ENCODE peak calls at places on chromosome 13, in seven cellular contexts. O, N, Q, G, Y, E and J are unnamed samples.

GRCh38 chr13:35260316-35260715 is 216.2 kb downstream of the MAB21L1 start:
- DNase-seq in O (peak; percentile 39), N (no peak), Q (no peak), G (no peak), Y (no peak), E (no peak), J (no peak)

GRCh38 chr13:48975926-48976676 is 389 bp downstream of the FNDC3A start:
- DNase-seq in O (peak; percentile 81), N (peak; percentile 90), Q (peak; percentile 92), G (peak; percentile 43), Y (peak; percentile 71), E (peak; percentile 22), J (peak; percentile 82)

GRCh38 chr13:35889560-35889959 is 241.6 kb downstream of the DCLK1 start:
- DNase-seq in O (no peak), N (no peak), Q (no peak), G (no peak), Y (no peak), E (no peak), J (no peak)

GRCh38 chr13:34411177-34411576 is 530.9 kb upstream of the NBEA start:
- DNase-seq in O (no peak), N (no peak), Q (no peak), G (no peak), Y (no peak), E (no peak), J (no peak)

GRCh38 chr13:75135325-75135825 is 346.6 kb downstream of the TBC1D4 start:
- DNase-seq in O (peak; percentile 90), N (no peak), Q (no peak), G (peak; percentile 91), Y (no peak), E (peak; percentile 89), J (no peak)

GRCh38 chr13:38693641-38694040 is 6.8 kb downstream of the FREM2 start:
- DNase-seq in O (no peak), N (peak; percentile 26), Q (no peak), G (no peak), Y (peak; percentile 5), E (no peak), J (no peak)

GRCh38 chr13:43244482-43244881 is 221.1 kb downstream of the DNAJC15 start:
- DNase-seq in O (no peak), N (no peak), Q (no peak), G (no peak), Y (no peak), E (no peak), J (no peak)

GRCh38 chr13:20969182-20969581 is 66.6 kb upstream of the XPO4 start:
- DNase-seq in O (peak; percentile 60), N (no peak), Q (no peak), G (no peak), Y (no peak), E (peak; percentile 18), J (no peak)

GRCh38 chr13:100212904-100213538 is 124.1 kb downstream of the PCCA start:
- DNase-seq in O (no peak), N (no peak), Q (no peak), G (no peak), Y (no peak), E (no peak), J (no peak)

GRCh38 chr13:24282256-24282655 is 27.1 kb upstream of the C1QTNF9 start:
- DNase-seq in O (no peak), N (no peak), Q (no peak), G (no peak), Y (peak; percentile 42), E (no peak), J (no peak)

GRCh38 chr13:31009166-31009565 is 76.7 kb downstream of the TEX26 start:
- DNase-seq in O (peak; percentile 69), N (no peak), Q (no peak), G (no peak), Y (peak; percentile 9), E (no peak), J (no peak)

GRCh38 chr13:29918845-29919244 is 68.4 kb upstream of the UBL3 start:
- DNase-seq in O (peak; percentile 78), N (no peak), Q (no peak), G (no peak), Y (no peak), E (peak; percentile 61), J (no peak)

GRCh38 chr13:44692173-44692713 is 116.1 kb upstream of the TSC22D1 start:
- DNase-seq in O (peak; percentile 31), N (no peak), Q (no peak), G (no peak), Y (no peak), E (no peak), J (no peak)

GRCh38 chr13:52847682-52848432 is 583 bp downstream of the PCDH8 start:
- DNase-seq in O (no peak), N (no peak), Q (no peak), G (no peak), Y (no peak), E (no peak), J (no peak)

GRCh38 chr13:27662738-27663470 is 41.2 kb downstream of the POLR1D start:
- DNase-seq in O (no peak), N (no peak), Q (no peak), G (no peak), Y (no peak), E (no peak), J (no peak)

GRCh38 chr13:19967619-19968018 is 9.1 kb downstream of the ZMYM2 start:
- DNase-seq in O (no peak), N (no peak), Q (no peak), G (no peak), Y (no peak), E (no peak), J (no peak)

GRCh38 chr13:114128624-114129522 is 3.5 kb downstream of the RASA3 start:
- DNase-seq in O (peak; percentile 96), N (peak; percentile 62), Q (peak; percentile 88), G (no peak), Y (no peak), E (peak; percentile 72), J (no peak)

GRCh38 chr13:94480672-94481145 is 1.2 kb upstream of the DCT start:
- DNase-seq in O (no peak), N (no peak), Q (no peak), G (no peak), Y (no peak), E (peak; percentile 27), J (peak; percentile 87)

GRCh38 chr13:49652691-49653305 is 24.5 kb downstream of the ARL11 start:
- DNase-seq in O (peak; percentile 48), N (no peak), Q (no peak), G (no peak), Y (peak; percentile 49), E (no peak), J (peak; percentile 18)